ENCODE peak calls at places on chromosomes 2 and 18, in four cellular contexts. One of them, this sample, is unnamed. For H3K4me1, the result is how much of the 10 kb centered on the place peaks cover.

GRCh38 chr2:241812730-241813079 is 3.7 kb downstream of the NEU4 start:
- DNase-seq in transverse colon: no peak
- DNase-seq in breast epithelium: no peak
- DNase-seq in SK-N-SH: peak
- DNase-seq in this sample: no peak

GRCh38 chr2:111689899-111690298 is 194.1 kb downstream of the ANAPC1 start:
- DNase-seq in transverse colon: no peak
- DNase-seq in breast epithelium: no peak
- DNase-seq in SK-N-SH: no peak
- DNase-seq in this sample: no peak

GRCh38 chr18:67456691-67457090 is 59.8 kb downstream of the DSEL start:
- DNase-seq in transverse colon: no peak
- DNase-seq in breast epithelium: no peak
- DNase-seq in SK-N-SH: no peak
- DNase-seq in this sample: no peak

GRCh38 chr18:57754577-57755330 is 48.4 kb downstream of the ATP8B1 start:
- DNase-seq in transverse colon: no peak
- DNase-seq in breast epithelium: no peak
- DNase-seq in SK-N-SH: no peak
- DNase-seq in this sample: no peak

GRCh38 chr2:191515536-191515935 is 162.4 kb upstream of the NABP1 start:
- DNase-seq in transverse colon: no peak
- DNase-seq in breast epithelium: no peak
- DNase-seq in SK-N-SH: no peak
- DNase-seq in this sample: no peak

GRCh38 chr2:168132389-168132788 is 115.0 kb downstream of the STK39 start:
- DNase-seq in transverse colon: no peak
- DNase-seq in breast epithelium: no peak
- DNase-seq in SK-N-SH: no peak
- DNase-seq in this sample: no peak

GRCh38 chr2:96856776-96857673 is 791 bp downstream of the ANKRD39 start:
- DNase-seq in transverse colon: peak
- DNase-seq in breast epithelium: no peak
- DNase-seq in SK-N-SH: no peak
- DNase-seq in this sample: no peak

GRCh38 chr2:232444409-232445148 is 11.4 kb upstream of the ALPI start:
- DNase-seq in transverse colon: peak
- DNase-seq in breast epithelium: no peak
- DNase-seq in SK-N-SH: peak
- DNase-seq in this sample: no peak

GRCh38 chr2:222300725-222301295 is 2.0 kb upstream of the PAX3 start:
- DNase-seq in transverse colon: no peak
- DNase-seq in breast epithelium: no peak
- DNase-seq in SK-N-SH: no peak
- DNase-seq in this sample: no peak

GRCh38 chr2:117856415-117857210 is 42.1 kb downstream of the DDX18 start:
- DNase-seq in transverse colon: no peak
- DNase-seq in breast epithelium: no peak
- DNase-seq in SK-N-SH: no peak
- DNase-seq in this sample: no peak

GRCh38 chr2:208192611-208193248 is 2.9 kb upstream of the C2orf80 start:
- DNase-seq in transverse colon: no peak
- DNase-seq in breast epithelium: no peak
- DNase-seq in SK-N-SH: no peak
- DNase-seq in this sample: peak

GRCh38 chr2:215002500-215002899 is 135.9 kb downstream of the ABCA12 start:
- DNase-seq in transverse colon: no peak
- DNase-seq in breast epithelium: no peak
- DNase-seq in SK-N-SH: peak
- DNase-seq in this sample: no peak

GRCh38 chr18:59056706-59057492 is 82.8 kb upstream of the SEC11C start:
- DNase-seq in transverse colon: peak
- DNase-seq in breast epithelium: peak
- DNase-seq in SK-N-SH: peak
- DNase-seq in this sample: no peak

GRCh38 chr2:80102026-80102425 is 202.5 kb downstream of the LRRTM1 start:
- DNase-seq in transverse colon: no peak
- DNase-seq in breast epithelium: no peak
- DNase-seq in SK-N-SH: no peak
- DNase-seq in this sample: no peak

GRCh38 chr2:18741888-18742287 is 152.5 kb upstream of the NT5C1B start:
- DNase-seq in transverse colon: no peak
- DNase-seq in breast epithelium: no peak
- DNase-seq in SK-N-SH: no peak
- DNase-seq in this sample: no peak

GRCh38 chr2:241855888-241856422 is 2.7 kb downstream of the PDCD1 start:
- DNase-seq in transverse colon: no peak
- DNase-seq in breast epithelium: no peak
- DNase-seq in SK-N-SH: peak
- DNase-seq in this sample: no peak

GRCh38 chr2:28956415-28956826 is 24.7 kb upstream of the TOGARAM2 start:
- DNase-seq in transverse colon: no peak
- DNase-seq in breast epithelium: no peak
- DNase-seq in SK-N-SH: peak
- DNase-seq in this sample: no peak

GRCh38 chr18:26134110-26134509 is 441 bp downstream of the PSMA8 start:
- DNase-seq in transverse colon: no peak
- DNase-seq in breast epithelium: no peak
- DNase-seq in SK-N-SH: no peak
- DNase-seq in this sample: no peak

GRCh38 chr18:27797484-27797883 is 379.4 kb downstream of the CDH2 start:
- DNase-seq in transverse colon: no peak
- DNase-seq in breast epithelium: no peak
- DNase-seq in SK-N-SH: no peak
- DNase-seq in this sample: no peak

GRCh38 chr2:238458641-238459040 is 31.9 kb downstream of the ASB1 start:
- DNase-seq in transverse colon: no peak
- DNase-seq in breast epithelium: peak
- DNase-seq in SK-N-SH: no peak
- DNase-seq in this sample: no peak

GRCh38 chr2:154692927-154693326 is 5.6 kb upstream of the KCNJ3 start:
- DNase-seq in transverse colon: no peak
- DNase-seq in breast epithelium: no peak
- DNase-seq in SK-N-SH: no peak
- DNase-seq in this sample: no peak

GRCh38 chr2:219836647-219837177 is 209.3 kb downstream of the SLC4A3 start:
- DNase-seq in transverse colon: no peak
- DNase-seq in breast epithelium: no peak
- DNase-seq in SK-N-SH: no peak
- DNase-seq in this sample: no peak

GRCh38 chr2:86249843-86250402 is 50.7 kb downstream of the MRPL35 start:
- DNase-seq in transverse colon: peak
- DNase-seq in breast epithelium: no peak
- DNase-seq in SK-N-SH: peak
- DNase-seq in this sample: no peak
- TF ChIP-seq CTCF in transverse colon: peak
- TF ChIP-seq CTCF in breast epithelium: no peak
- TF ChIP-seq CTCF in SK-N-SH: peak
- TF ChIP-seq CTCF in this sample: no peak

GRCh38 chr2:105398522-105399206 is at the start of gene FHL2:
- DNase-seq in transverse colon: peak
- DNase-seq in breast epithelium: peak
- DNase-seq in SK-N-SH: peak
- DNase-seq in this sample: peak
- TF ChIP-seq POLR2AphosphoS5 in transverse colon: peak
- TF ChIP-seq POLR2AphosphoS5 in breast epithelium: peak
- TF ChIP-seq POLR2AphosphoS5 in SK-N-SH: peak
- TF ChIP-seq POLR2AphosphoS5 in this sample: peak

GRCh38 chr2:16102287-16102975 is 162.1 kb downstream of the MYCN start:
- DNase-seq in transverse colon: no peak
- DNase-seq in breast epithelium: no peak
- DNase-seq in SK-N-SH: no peak
- DNase-seq in this sample: no peak

GRCh38 chr2:16096962-16097361 is 156.6 kb downstream of the MYCN start:
- DNase-seq in transverse colon: no peak
- DNase-seq in breast epithelium: no peak
- DNase-seq in SK-N-SH: no peak
- DNase-seq in this sample: no peak

GRCh38 chr2:16101196-16101595 is 160.8 kb downstream of the MYCN start:
- DNase-seq in transverse colon: no peak
- DNase-seq in breast epithelium: no peak
- DNase-seq in SK-N-SH: no peak
- DNase-seq in this sample: no peak

GRCh38 chr2:16100006-16100405 is 159.7 kb downstream of the MYCN start:
- DNase-seq in transverse colon: no peak
- DNase-seq in breast epithelium: no peak
- DNase-seq in SK-N-SH: no peak
- DNase-seq in this sample: no peak

GRCh38 chr2:16099326-16099725 is 159.0 kb downstream of the MYCN start:
- DNase-seq in transverse colon: no peak
- DNase-seq in breast epithelium: no peak
- DNase-seq in SK-N-SH: no peak
- DNase-seq in this sample: no peak
- H3K4me1 ChIP-seq in transverse colon: under half
- H3K4me1 ChIP-seq in breast epithelium: under half
- H3K4me1 ChIP-seq in SK-N-SH: under half
- H3K4me1 ChIP-seq in this sample: under half

GRCh38 chr2:166127217-166128155 is at the start of gene SCN1A:
- DNase-seq in transverse colon: no peak
- DNase-seq in breast epithelium: no peak
- DNase-seq in SK-N-SH: peak
- DNase-seq in this sample: no peak
- TF ChIP-seq CTCF in transverse colon: peak
- TF ChIP-seq CTCF in breast epithelium: peak
- TF ChIP-seq CTCF in SK-N-SH: peak
- TF ChIP-seq CTCF in this sample: peak

GRCh38 chr18:61608306-61608705 is 275.1 kb downstream of the CDH20 start:
- DNase-seq in transverse colon: no peak
- DNase-seq in breast epithelium: no peak
- DNase-seq in SK-N-SH: no peak
- DNase-seq in this sample: no peak

GRCh38 chr18:61602836-61603235 is 269.6 kb downstream of the CDH20 start:
- DNase-seq in transverse colon: no peak
- DNase-seq in breast epithelium: no peak
- DNase-seq in SK-N-SH: no peak
- DNase-seq in this sample: no peak

GRCh38 chr18:61606759-61607158 is 273.5 kb downstream of the CDH20 start:
- DNase-seq in transverse colon: peak
- DNase-seq in breast epithelium: peak
- DNase-seq in SK-N-SH: no peak
- DNase-seq in this sample: peak

GRCh38 chr18:61606068-61606660 is 272.9 kb downstream of the CDH20 start:
- DNase-seq in transverse colon: no peak
- DNase-seq in breast epithelium: peak
- DNase-seq in SK-N-SH: no peak
- DNase-seq in this sample: no peak

GRCh38 chr18:61605376-61606067 is 272.3 kb downstream of the CDH20 start:
- DNase-seq in transverse colon: no peak
- DNase-seq in breast epithelium: no peak
- DNase-seq in SK-N-SH: no peak
- DNase-seq in this sample: no peak
- TF ChIP-seq POLR2AphosphoS5 in transverse colon: no peak
- TF ChIP-seq POLR2AphosphoS5 in breast epithelium: no peak
- TF ChIP-seq POLR2AphosphoS5 in SK-N-SH: no peak
- TF ChIP-seq POLR2AphosphoS5 in this sample: no peak

GRCh38 chr2:42922293-42922692 is 129.9 kb upstream of the HAAO start:
- DNase-seq in transverse colon: no peak
- DNase-seq in breast epithelium: no peak
- DNase-seq in SK-N-SH: no peak
- DNase-seq in this sample: no peak

GRCh38 chr2:42921721-42922120 is 129.3 kb upstream of the HAAO start:
- DNase-seq in transverse colon: no peak
- DNase-seq in breast epithelium: no peak
- DNase-seq in SK-N-SH: no peak
- DNase-seq in this sample: no peak

GRCh38 chr2:42923632-42924425 is 131.4 kb upstream of the HAAO start:
- DNase-seq in transverse colon: no peak
- DNase-seq in breast epithelium: no peak
- DNase-seq in SK-N-SH: no peak
- DNase-seq in this sample: no peak

GRCh38 chr2:42924436-42924897 is 132.1 kb upstream of the HAAO start:
- DNase-seq in transverse colon: no peak
- DNase-seq in breast epithelium: no peak
- DNase-seq in SK-N-SH: no peak
- DNase-seq in this sample: no peak

DNA sequence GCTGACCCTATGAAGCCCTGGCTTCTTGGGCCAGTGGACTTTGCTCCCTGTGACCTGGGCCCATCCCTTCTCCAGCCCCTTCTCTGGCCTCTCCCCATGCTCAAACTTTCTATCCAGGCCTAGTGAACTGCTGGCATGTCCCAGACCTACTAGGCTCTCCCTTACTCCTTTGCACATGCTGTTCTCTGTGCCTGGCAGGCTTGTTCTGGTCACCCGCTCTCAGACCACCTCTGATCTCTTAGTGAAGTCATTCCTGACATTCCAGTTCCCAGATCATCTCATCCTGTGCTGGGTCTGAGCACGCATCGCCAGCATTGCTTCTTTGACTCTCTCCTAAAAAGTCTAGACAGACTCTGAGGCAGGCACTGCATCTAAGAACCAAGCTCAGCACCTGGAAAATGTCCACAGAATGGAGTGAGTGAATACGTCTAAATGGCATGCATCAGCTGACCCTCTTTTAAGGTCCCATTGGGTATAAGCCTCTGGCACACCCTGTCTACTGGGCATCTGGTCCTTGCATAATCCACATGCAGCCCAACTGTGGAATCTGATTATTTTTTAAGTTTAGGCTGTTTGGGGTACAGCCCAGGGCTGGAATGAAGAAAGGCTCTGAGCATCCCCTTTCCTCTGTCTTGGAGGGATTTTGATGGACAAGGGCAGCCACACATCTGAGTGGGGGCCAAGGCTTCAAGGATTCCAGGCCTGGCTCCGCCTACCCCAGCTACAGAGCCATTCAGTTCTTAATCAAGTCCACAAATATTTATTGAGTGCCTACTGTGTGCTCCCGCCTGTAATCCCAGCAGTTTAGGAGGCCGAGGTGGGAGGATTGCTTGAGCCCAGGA is 130.6 kb upstream of the HAAO start:
- DNase-seq in transverse colon: no peak
- DNase-seq in breast epithelium: peak
- DNase-seq in SK-N-SH: no peak
- DNase-seq in this sample: no peak
- H3K4me1 ChIP-seq in transverse colon: half or more
- H3K4me1 ChIP-seq in breast epithelium: under half
- H3K4me1 ChIP-seq in SK-N-SH: under half
- H3K4me1 ChIP-seq in this sample: under half

GRCh38 chr2:63843093-63843492 is 1.4 kb downstream of the UGP2 start:
- DNase-seq in transverse colon: no peak
- DNase-seq in breast epithelium: no peak
- DNase-seq in SK-N-SH: no peak
- DNase-seq in this sample: no peak
- TF ChIP-seq CTCF in transverse colon: no peak
- TF ChIP-seq CTCF in breast epithelium: no peak
- TF ChIP-seq CTCF in SK-N-SH: no peak
- TF ChIP-seq CTCF in this sample: no peak

GRCh38 chr2:47799210-47799609 is 16.3 kb downstream of the MSH6 start:
- DNase-seq in transverse colon: no peak
- DNase-seq in breast epithelium: no peak
- DNase-seq in SK-N-SH: no peak
- DNase-seq in this sample: no peak
- TF ChIP-seq POLR2AphosphoS5 in transverse colon: no peak
- TF ChIP-seq POLR2AphosphoS5 in breast epithelium: no peak
- TF ChIP-seq POLR2AphosphoS5 in SK-N-SH: peak
- TF ChIP-seq POLR2AphosphoS5 in this sample: no peak